ENCODE peak calls at places on chromosomes 7 and 10, in eight cellular contexts. One of them, this sample, is unnamed.

GRCh38 chr7:157690833-157691382 is 354.1 kb downstream of the DNAJB6 start:
- DNase-seq in NCI-H1048: no peak
- DNase-seq in naive B cell: no peak
- DNase-seq in lung: no peak
- DNase-seq in CD4-positive, alpha-beta T cell: no peak
- DNase-seq in Calu3: peak
- DNase-seq in ELF-1: peak
- DNase-seq in endothelial cell: no peak
- DNase-seq in this sample: no peak

GRCh38 chr10:454860-455259 is 234.6 kb downstream of the DIP2C start:
- DNase-seq in NCI-H1048: no peak
- DNase-seq in naive B cell: no peak
- DNase-seq in lung: no peak
- DNase-seq in CD4-positive, alpha-beta T cell: no peak
- DNase-seq in Calu3: peak
- DNase-seq in ELF-1: peak
- DNase-seq in endothelial cell: no peak
- DNase-seq in this sample: peak

GRCh38 chr7:45193868-45194267 is 36.3 kb downstream of the RAMP3 start:
- DNase-seq in NCI-H1048: no peak
- DNase-seq in naive B cell: no peak
- DNase-seq in lung: no peak
- DNase-seq in CD4-positive, alpha-beta T cell: no peak
- DNase-seq in Calu3: no peak
- DNase-seq in ELF-1: no peak
- DNase-seq in endothelial cell: no peak
- DNase-seq in this sample: no peak

GRCh38 chr10:15684768-15685167 is 35.0 kb downstream of the ITGA8 start:
- DNase-seq in NCI-H1048: no peak
- DNase-seq in naive B cell: no peak
- DNase-seq in lung: no peak
- DNase-seq in CD4-positive, alpha-beta T cell: no peak
- DNase-seq in Calu3: no peak
- DNase-seq in ELF-1: no peak
- DNase-seq in endothelial cell: no peak
- DNase-seq in this sample: no peak

GRCh38 chr7:158085741-158086695 is 501.6 kb downstream of the PTPRN2 start:
- DNase-seq in NCI-H1048: no peak
- DNase-seq in naive B cell: no peak
- DNase-seq in lung: no peak
- DNase-seq in CD4-positive, alpha-beta T cell: no peak
- DNase-seq in Calu3: no peak
- DNase-seq in ELF-1: peak
- DNase-seq in endothelial cell: no peak
- DNase-seq in this sample: no peak

GRCh38 chr7:25830228-25830627 is 321.8 kb upstream of the NFE2L3 start:
- DNase-seq in NCI-H1048: no peak
- DNase-seq in naive B cell: no peak
- DNase-seq in lung: no peak
- DNase-seq in CD4-positive, alpha-beta T cell: no peak
- DNase-seq in Calu3: no peak
- DNase-seq in ELF-1: no peak
- DNase-seq in endothelial cell: no peak
- DNase-seq in this sample: no peak

GRCh38 chr10:96305019-96305418 is 785 bp downstream of the DNTT start:
- DNase-seq in NCI-H1048: no peak
- DNase-seq in naive B cell: no peak
- DNase-seq in lung: no peak
- DNase-seq in CD4-positive, alpha-beta T cell: no peak
- DNase-seq in Calu3: no peak
- DNase-seq in ELF-1: no peak
- DNase-seq in endothelial cell: no peak
- DNase-seq in this sample: no peak

GRCh38 chr7:28296571-28297483 is 115.5 kb upstream of the CREB5 start:
- DNase-seq in NCI-H1048: peak
- DNase-seq in naive B cell: no peak
- DNase-seq in lung: no peak
- DNase-seq in CD4-positive, alpha-beta T cell: peak
- DNase-seq in Calu3: peak
- DNase-seq in ELF-1: peak
- DNase-seq in endothelial cell: peak
- DNase-seq in this sample: no peak

GRCh38 chr7:714251-714671 is 12.2 kb upstream of the DNAAF5 start:
- DNase-seq in NCI-H1048: no peak
- DNase-seq in naive B cell: no peak
- DNase-seq in lung: no peak
- DNase-seq in CD4-positive, alpha-beta T cell: no peak
- DNase-seq in Calu3: no peak
- DNase-seq in ELF-1: no peak
- DNase-seq in endothelial cell: no peak
- DNase-seq in this sample: no peak

GRCh38 chr10:79111427-79111826 is 42.7 kb downstream of the ZMIZ1 start:
- DNase-seq in NCI-H1048: no peak
- DNase-seq in naive B cell: no peak
- DNase-seq in lung: no peak
- DNase-seq in CD4-positive, alpha-beta T cell: no peak
- DNase-seq in Calu3: peak
- DNase-seq in ELF-1: no peak
- DNase-seq in endothelial cell: no peak
- DNase-seq in this sample: no peak

GRCh38 chr7:158834799-158835784 is 5.8 kb upstream of the ESYT2 start:
- DNase-seq in NCI-H1048: no peak
- DNase-seq in naive B cell: no peak
- DNase-seq in lung: no peak
- DNase-seq in CD4-positive, alpha-beta T cell: no peak
- DNase-seq in Calu3: no peak
- DNase-seq in ELF-1: no peak
- DNase-seq in endothelial cell: no peak
- DNase-seq in this sample: no peak

GRCh38 chr10:31697271-31698168 is 231.1 kb downstream of the ARHGAP12 start:
- DNase-seq in NCI-H1048: no peak
- DNase-seq in naive B cell: no peak
- DNase-seq in lung: peak
- DNase-seq in CD4-positive, alpha-beta T cell: no peak
- DNase-seq in Calu3: no peak
- DNase-seq in ELF-1: peak
- DNase-seq in endothelial cell: peak
- DNase-seq in this sample: no peak

GRCh38 chr7:49228447-49228846 is 304.1 kb downstream of the CDC14C start:
- DNase-seq in NCI-H1048: no peak
- DNase-seq in naive B cell: no peak
- DNase-seq in lung: no peak
- DNase-seq in CD4-positive, alpha-beta T cell: no peak
- DNase-seq in Calu3: no peak
- DNase-seq in ELF-1: no peak
- DNase-seq in endothelial cell: no peak
- DNase-seq in this sample: no peak

GRCh38 chr7:37031571-37032257 is 307.4 kb upstream of the AOAH start:
- DNase-seq in NCI-H1048: no peak
- DNase-seq in naive B cell: no peak
- DNase-seq in lung: peak
- DNase-seq in CD4-positive, alpha-beta T cell: peak
- DNase-seq in Calu3: peak
- DNase-seq in ELF-1: peak
- DNase-seq in endothelial cell: no peak
- DNase-seq in this sample: peak

GRCh38 chr10:50560370-50560769 is 63.4 kb downstream of the SGMS1 start:
- DNase-seq in NCI-H1048: no peak
- DNase-seq in naive B cell: no peak
- DNase-seq in lung: no peak
- DNase-seq in CD4-positive, alpha-beta T cell: no peak
- DNase-seq in Calu3: no peak
- DNase-seq in ELF-1: no peak
- DNase-seq in endothelial cell: no peak
- DNase-seq in this sample: no peak

GRCh38 chr7:137820677-137821420 is 25.9 kb downstream of the DGKI start:
- DNase-seq in NCI-H1048: no peak
- DNase-seq in naive B cell: no peak
- DNase-seq in lung: peak
- DNase-seq in CD4-positive, alpha-beta T cell: no peak
- DNase-seq in Calu3: no peak
- DNase-seq in ELF-1: peak
- DNase-seq in endothelial cell: no peak
- DNase-seq in this sample: no peak

GRCh38 chr7:136869991-136870798 is 1.7 kb downstream of the CHRM2 start:
- DNase-seq in NCI-H1048: no peak
- DNase-seq in naive B cell: no peak
- DNase-seq in lung: no peak
- DNase-seq in CD4-positive, alpha-beta T cell: no peak
- DNase-seq in Calu3: no peak
- DNase-seq in ELF-1: peak
- DNase-seq in endothelial cell: peak
- DNase-seq in this sample: no peak

GRCh38 chr7:151505836-151506468 is 13.7 kb downstream of the RHEB start:
- DNase-seq in NCI-H1048: no peak
- DNase-seq in naive B cell: no peak
- DNase-seq in lung: no peak
- DNase-seq in CD4-positive, alpha-beta T cell: no peak
- DNase-seq in Calu3: no peak
- DNase-seq in ELF-1: no peak
- DNase-seq in endothelial cell: no peak
- DNase-seq in this sample: no peak

GRCh38 chr10:126959906-126960685 is 54.9 kb downstream of the DOCK1 start:
- DNase-seq in NCI-H1048: no peak
- DNase-seq in naive B cell: no peak
- DNase-seq in lung: no peak
- DNase-seq in CD4-positive, alpha-beta T cell: no peak
- DNase-seq in Calu3: peak
- DNase-seq in ELF-1: no peak
- DNase-seq in endothelial cell: no peak
- DNase-seq in this sample: no peak

GRCh38 chr10:52999258-52999657 is 226.7 kb upstream of the MBL2 start:
- DNase-seq in NCI-H1048: no peak
- DNase-seq in naive B cell: no peak
- DNase-seq in lung: no peak
- DNase-seq in CD4-positive, alpha-beta T cell: no peak
- DNase-seq in Calu3: no peak
- DNase-seq in ELF-1: peak
- DNase-seq in endothelial cell: no peak
- DNase-seq in this sample: no peak

GRCh38 chr10:91974960-91975359 is 51.4 kb downstream of the BTAF1 start:
- DNase-seq in NCI-H1048: no peak
- DNase-seq in naive B cell: no peak
- DNase-seq in lung: no peak
- DNase-seq in CD4-positive, alpha-beta T cell: no peak
- DNase-seq in Calu3: no peak
- DNase-seq in ELF-1: no peak
- DNase-seq in endothelial cell: no peak
- DNase-seq in this sample: no peak

GRCh38 chr10:76430330-76430729 is 998.9 kb downstream of the LRMDA start:
- DNase-seq in NCI-H1048: no peak
- DNase-seq in naive B cell: no peak
- DNase-seq in lung: no peak
- DNase-seq in CD4-positive, alpha-beta T cell: no peak
- DNase-seq in Calu3: no peak
- DNase-seq in ELF-1: no peak
- DNase-seq in endothelial cell: no peak
- DNase-seq in this sample: no peak

GRCh38 chr7:7443951-7444350 is 91.7 kb downstream of the COL28A1 start:
- DNase-seq in NCI-H1048: no peak
- DNase-seq in naive B cell: no peak
- DNase-seq in lung: no peak
- DNase-seq in CD4-positive, alpha-beta T cell: no peak
- DNase-seq in Calu3: no peak
- DNase-seq in ELF-1: no peak
- DNase-seq in endothelial cell: no peak
- DNase-seq in this sample: no peak